ENCODE peak calls at places on chromosomes 11 and 22, in eight cellular contexts. Y, E, S, J, Z, X, H and T are unnamed samples.

GRCh38 chr11:65915101-65915820 is 3.6 kb downstream of the C11orf68 start:
- DNase-seq in E (no peak), S (no peak), Z (no peak), Y (no peak), X (no peak), H (peak), J (no peak), T (no peak)

GRCh38 chr11:16009021-16009420 is 347.3 kb downstream of the SOX6 start:
- DNase-seq in S (no peak), H (no peak), J (no peak), X (no peak), Y (no peak), Z (no peak), E (no peak), T (no peak)

GRCh38 chr11:2940930-2941821 is 12.0 kb upstream of the PHLDA2 start:
- DNase-seq in S (no peak), Z (peak), J (no peak), H (peak), E (peak), X (no peak), Y (no peak), T (no peak)

GRCh38 chr11:66548041-66548440 is 1.3 kb downstream of the ACTN3 start:
- DNase-seq in J (no peak), Y (no peak), Z (no peak), S (no peak), X (no peak), E (no peak), H (no peak), T (no peak)

GRCh38 chr11:47130541-47130940 is 46.1 kb downstream of the ARFGAP2 start:
- DNase-seq in E (no peak), J (no peak), Z (no peak), H (no peak), S (peak), X (no peak), Y (no peak), T (no peak)

GRCh38 chr22:30121988-30122387 is 41.7 kb downstream of the HORMAD2 start:
- DNase-seq in Y (no peak), X (no peak), H (no peak), Z (no peak), J (no peak), E (no peak), S (no peak), T (peak)

GRCh38 chr11:115623021-115623451 is 118.8 kb upstream of the CADM1 start:
- DNase-seq in H (peak), X (no peak), S (no peak), E (peak), Y (no peak), J (no peak), Z (no peak), T (no peak)

GRCh38 chr22:49630448-49630946 is 197.2 kb downstream of the BRD1 start:
- DNase-seq in J (no peak), Z (no peak), E (no peak), S (no peak), X (no peak), Y (no peak), H (no peak), T (no peak)

GRCh38 chr11:73398721-73399120 is 22.5 kb downstream of the RELT start:
- DNase-seq in E (no peak), H (no peak), Z (no peak), Y (no peak), J (no peak), X (no peak), S (no peak), T (no peak)

GRCh38 chr11:127843483-127844396 is 743.6 kb downstream of the ETS1 start:
- DNase-seq in X (peak), H (peak), E (peak), Y (peak), S (peak), J (peak), Z (peak), T (no peak)

GRCh38 chr11:72038491-72038890 is 39.8 kb downstream of the IL18BP start:
- DNase-seq in S (peak), H (no peak), J (no peak), E (no peak), X (no peak), Z (no peak), Y (no peak), T (no peak)